ENCODE peak calls at places on chromosomes 1 and 21, in nine cellular contexts. H is neuronal stem cell; I is adrenal gland; V is colonic mucosa; Q is GM23248; R is CD8-positive, alpha-beta T cell; Z is tibial nerve; F is CD8-positive, alpha-beta memory T cell; X is Panc1. C is an unnamed sample. For H3K4me1 and H3K27me3, the result is how much of the 10 kb centered on the place peaks cover.

GRCh38 chr21:31279986-31280385 is 64.1 kb downstream of the TIAM1 start:
- DNase-seq in H (no peak), I (no peak), V (no peak), Q (no peak), R (no peak), Z (no peak), F (no peak), X (no peak), C (no peak)

GRCh38 chr1:229645296-229646050 is 19.4 kb downstream of the URB2 start:
- DNase-seq in H (no peak), I (no peak), V (no peak), Q (no peak), R (no peak), Z (no peak), F (no peak), X (no peak), C (no peak)

GRCh38 chr1:29364101-29364678 is 127.9 kb downstream of the PTPRU start:
- DNase-seq in H (no peak), I (no peak), V (no peak), Q (no peak), R (no peak), Z (no peak), F (no peak), X (no peak), C (no peak)

GRCh38 chr1:67162954-67163353 is 3.3 kb upstream of the IL23R start:
- DNase-seq in H (no peak), I (no peak), V (no peak), Q (peak), R (no peak), Z (no peak), F (no peak), X (peak), C (no peak)

GRCh38 chr1:95084317-95085176 is 11.8 kb upstream of the ALG14 start:
- DNase-seq in H (no peak), I (no peak), V (peak), Q (peak), R (peak), Z (no peak), F (no peak), X (no peak), C (no peak)

GRCh38 chr1:83857108-83857507 is 141.8 kb downstream of the TTLL7 start:
- DNase-seq in H (no peak), I (no peak), V (no peak), Q (peak), R (no peak), Z (no peak), F (no peak), X (no peak), C (no peak)

GRCh38 chr21:42061195-42061865 is 9.8 kb upstream of the UMODL1 start:
- DNase-seq in H (no peak), I (no peak), V (peak), Q (no peak), R (peak), Z (no peak), F (peak), X (no peak), C (no peak)

GRCh38 chr1:33032126-33032869 is 4.4 kb downstream of the AK2 start:
- DNase-seq in H (no peak), I (no peak), V (no peak), Q (peak), R (no peak), Z (no peak), F (no peak), X (no peak), C (no peak)

GRCh38 chr1:248380854-248381253 is 5.3 kb downstream of the OR2T6 start:
- DNase-seq in H (no peak), I (no peak), V (no peak), Q (no peak), R (no peak), Z (no peak), F (no peak), X (no peak), C (no peak)

GRCh38 chr1:228273720-228274451 is 66.0 kb downstream of the OBSCN start:
- DNase-seq in H (no peak), I (peak), V (no peak), Q (no peak), R (no peak), Z (no peak), F (no peak), X (no peak), C (no peak)

GRCh38 chr1:98001764-98002163 is 80.9 kb upstream of the DPYD start:
- DNase-seq in H (no peak), I (no peak), V (no peak), Q (peak), R (no peak), Z (no peak), F (no peak), X (no peak), C (no peak)

GRCh38 chr1:173920868-173921267 is 3.7 kb upstream of the SERPINC1 start:
- DNase-seq in H (no peak), I (no peak), V (no peak), Q (no peak), R (no peak), Z (no peak), F (no peak), X (no peak), C (no peak)

GRCh38 chr21:29943885-29944284 is 4.1 kb upstream of the GRIK1 start:
- DNase-seq in H (no peak), I (no peak), V (no peak), Q (no peak), R (no peak), Z (no peak), F (no peak), X (no peak), C (no peak)

GRCh38 chr1:246597340-246597739 is 31.1 kb downstream of the CNST start:
- DNase-seq in H (no peak), I (peak), V (peak), Q (peak), R (no peak), Z (no peak), F (no peak), X (no peak), C (no peak)

GRCh38 chr21:45513003-45513706 is 29.1 kb downstream of the SLC19A1 start:
- DNase-seq in H (no peak), I (peak), V (no peak), Q (no peak), R (no peak), Z (no peak), F (peak), X (no peak), C (no peak)
- H3K4me1 ChIP-seq in H (under half), I (under half), V (under half), Q (under half), R (under half), Z (under half), F (under half), X (under half), C (under half)

GRCh38 chr1:184930645-184931044 is 43.7 kb downstream of the NIBAN1 start:
- DNase-seq in H (no peak), I (no peak), V (no peak), Q (no peak), R (no peak), Z (no peak), F (no peak), X (no peak), C (no peak)

GRCh38 chr1:184931566-184931965 is 42.7 kb downstream of the NIBAN1 start:
- DNase-seq in H (no peak), I (no peak), V (no peak), Q (no peak), R (no peak), Z (no peak), F (no peak), X (no peak), C (no peak)

GRCh38 chr1:184929711-184930202 is 44.6 kb downstream of the NIBAN1 start:
- DNase-seq in H (no peak), I (no peak), V (no peak), Q (no peak), R (no peak), Z (no peak), F (no peak), X (no peak), C (no peak)

GRCh38 chr1:184930232-184930631 is 44.1 kb downstream of the NIBAN1 start:
- DNase-seq in H (no peak), I (no peak), V (no peak), Q (no peak), R (no peak), Z (no peak), F (no peak), X (no peak), C (no peak)

DNA sequence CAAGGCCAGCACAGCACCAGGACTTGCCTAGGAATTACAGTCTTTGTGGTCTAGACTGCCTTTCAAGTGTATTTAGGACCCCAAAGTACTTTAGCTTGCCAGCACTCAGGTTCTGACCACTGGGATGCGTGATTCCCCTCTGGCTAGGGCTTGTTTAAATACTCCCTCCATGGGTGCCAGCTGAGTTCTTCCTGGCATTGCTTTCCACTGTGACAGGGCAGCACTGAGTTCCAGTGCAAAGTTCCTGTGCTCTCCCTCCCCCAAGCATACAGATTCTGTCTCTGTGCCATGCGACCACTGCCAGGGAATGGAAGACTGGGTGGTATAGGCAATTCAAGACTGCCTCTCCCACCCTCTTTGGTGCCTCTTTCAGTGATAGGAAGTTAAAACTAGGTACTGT is 45.9 kb downstream of the NIBAN1 start:
- DNase-seq in H (no peak), I (no peak), V (no peak), Q (no peak), R (no peak), Z (no peak), F (no peak), X (no peak), C (no peak)
- H3K27me3 ChIP-seq in H (under half), I (under half), V (under half), Q (under half), R (under half), Z (under half), F (under half), X (under half), C (under half)

GRCh38 chr1:3930696-3931309 is 30.7 kb upstream of the C1orf174 start:
- DNase-seq in H (no peak), I (no peak), V (no peak), Q (no peak), R (no peak), Z (no peak), F (no peak), X (no peak), C (no peak)

GRCh38 chr1:3926956-3927355 is 26.9 kb upstream of the C1orf174 start:
- DNase-seq in H (no peak), I (no peak), V (no peak), Q (no peak), R (no peak), Z (no peak), F (no peak), X (no peak), C (no peak)

GRCh38 chr1:3928622-3929021 is 28.6 kb upstream of the C1orf174 start:
- DNase-seq in H (no peak), I (no peak), V (no peak), Q (no peak), R (no peak), Z (no peak), F (peak), X (no peak), C (no peak)

GRCh38 chr1:3930282-3930681 is 30.2 kb upstream of the C1orf174 start:
- DNase-seq in H (no peak), I (no peak), V (no peak), Q (no peak), R (no peak), Z (no peak), F (no peak), X (no peak), C (no peak)

DNA sequence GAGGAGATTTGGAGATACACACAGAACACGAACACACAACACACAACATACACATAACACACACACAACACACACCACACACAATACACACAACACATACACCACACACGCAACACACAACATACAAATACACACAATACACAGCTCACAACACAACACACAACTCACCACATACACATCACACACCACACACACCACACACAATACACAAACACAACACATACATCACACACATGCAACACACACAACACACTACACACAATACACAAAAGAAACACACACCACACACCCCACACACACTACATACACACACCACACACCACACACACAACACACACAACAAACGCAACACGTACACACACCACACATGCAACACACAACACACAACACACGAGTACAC is 29.1 kb upstream of the C1orf174 start:
- DNase-seq in H (no peak), I (no peak), V (no peak), Q (no peak), R (no peak), Z (no peak), F (no peak), X (no peak), C (no peak)
- H3K27ac ChIP-seq in H (no peak), I (no peak), V (no peak), Q (no peak), R (no peak), Z (no peak), F (no peak), X (no peak), C (no peak)

DNA sequence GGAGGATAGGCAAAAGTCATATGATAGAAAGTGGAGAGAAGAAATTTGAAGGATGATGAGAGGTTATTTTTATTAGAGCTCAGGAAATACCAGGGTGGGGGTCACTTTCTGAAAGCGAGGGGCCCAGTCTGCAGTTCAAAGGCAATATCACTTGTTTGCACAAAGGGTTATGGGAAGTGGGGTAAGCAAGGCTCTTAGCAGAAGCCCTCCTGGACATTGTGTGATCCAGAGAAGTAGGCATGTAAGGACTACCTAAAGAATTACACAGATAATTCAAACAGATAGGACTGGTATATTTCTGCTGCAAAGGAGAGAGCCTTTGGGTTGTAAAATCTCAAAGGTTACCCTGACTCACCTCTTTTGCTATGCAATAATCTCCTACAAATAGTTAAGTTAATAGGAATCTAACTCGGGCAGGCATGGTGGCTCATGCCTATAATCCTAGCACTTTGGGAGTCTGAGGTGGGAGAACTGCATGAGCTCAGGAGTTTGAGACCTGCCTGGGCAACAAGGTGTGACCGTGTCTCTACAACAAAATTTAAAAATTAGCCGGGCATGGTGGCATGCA is 25.2 kb upstream of the PRRC2C start:
- DNase-seq in H (no peak), I (no peak), V (no peak), Q (no peak), R (no peak), Z (no peak), F (no peak), X (no peak), C (no peak)
- H3K4me1 ChIP-seq in H (under half), I (under half), V (under half), Q (under half), R (under half), Z (under half), F (under half), X (under half), C (under half)

DNA sequence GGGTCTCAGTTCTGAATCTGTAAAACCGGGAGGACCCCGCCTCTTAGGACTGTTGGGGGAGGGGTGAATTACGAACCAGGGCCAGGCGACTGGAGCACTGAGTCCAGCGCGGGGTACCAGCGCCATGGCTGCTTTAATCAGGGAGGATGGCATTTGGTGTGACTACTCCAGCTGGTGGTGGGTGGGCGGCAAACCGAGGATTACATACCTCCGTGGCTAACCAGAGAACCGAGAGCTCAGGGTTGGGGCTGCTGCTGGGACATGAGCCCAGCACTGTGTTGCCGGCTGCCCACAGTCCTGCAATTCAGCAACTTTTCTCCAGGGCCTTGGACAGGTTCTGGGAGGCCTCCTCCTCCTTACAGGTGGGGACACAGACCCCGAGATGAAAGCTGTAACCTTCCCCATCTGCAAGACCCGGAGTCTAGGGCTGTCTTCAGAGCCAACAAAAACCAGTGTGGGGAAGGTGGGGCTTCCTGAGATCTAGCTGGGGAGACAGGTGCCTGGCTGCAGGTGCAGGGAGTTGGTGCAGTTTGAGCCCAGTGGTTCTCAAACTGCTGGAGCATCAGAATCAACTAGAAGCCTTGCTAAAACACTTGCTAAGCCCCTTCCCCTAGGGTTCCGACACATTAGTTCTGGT is 273.5 kb downstream of the FOXD2 start:
- DNase-seq in H (no peak), I (no peak), V (peak), Q (no peak), R (no peak), Z (no peak), F (no peak), X (no peak), C (no peak)
- H3K27me3 ChIP-seq in H (half or more), I (half or more), V (under half), Q (half or more), R (under half), Z (under half), F (under half), X (under half), C (half or more)

C was measured in iPS DF 6.9.